ENCODE peak calls at places on chromosomes 16 and 17, in four cellular contexts. E, B, R and F are unnamed samples.

GRCh38 chr16:59046335-59046734 is 312.2 kb upstream of the GOT2 start:
- DNase-seq in E (no peak), B (no peak), R (no peak), F (no peak)

GRCh38 chr16:20064931-20065330 is 8.8 kb downstream of the GPR139 start:
- DNase-seq in E (no peak), B (no peak), R (no peak), F (no peak)

GRCh38 chr17:21674242-21674731 is 18.0 kb upstream of the KCNJ18 start:
- DNase-seq in E (no peak), B (no peak), R (no peak), F (no peak)

GRCh38 chr17:40532520-40533253 is 31.3 kb upstream of the TNS4 start:
- DNase-seq in E (no peak), B (no peak), R (no peak), F (no peak)

GRCh38 chr17:81991684-81992513 is 14.5 kb downstream of the ASPSCR1 start:
- DNase-seq in E (peak), B (no peak), R (peak), F (peak)

GRCh38 chr16:80974649-80975376 is 31.9 kb downstream of the CMC2 start:
- DNase-seq in E (no peak), B (no peak), R (peak), F (no peak)

GRCh38 chr17:27990100-27990499 is 52.4 kb upstream of the NLK start:
- DNase-seq in E (no peak), B (no peak), R (no peak), F (peak)

GRCh38 chr17:41065829-41066624 is at the start of gene KRTAP2-4:
- DNase-seq in E (peak), B (no peak), R (no peak), F (no peak)

GRCh38 chr16:51048544-51048943 is 102.5 kb downstream of the SALL1 start:
- DNase-seq in E (no peak), B (no peak), R (no peak), F (no peak)

GRCh38 chr17:10681866-10682446 is 15.4 kb downstream of the SCO1 start:
- DNase-seq in E (peak), B (no peak), R (no peak), F (no peak)

GRCh38 chr17:66676421-66676820 is 158.5 kb upstream of the CACNG5 start:
- DNase-seq in E (peak), B (no peak), R (no peak), F (peak)

GRCh38 chr17:68461589-68461988 is 4.3 kb upstream of the WIPI1 start:
- DNase-seq in E (no peak), B (no peak), R (no peak), F (peak)

GRCh38 chr16:86568677-86569623 is 2.3 kb downstream of the FOXC2 start:
- DNase-seq in E (no peak), B (no peak), R (no peak), F (no peak)

GRCh38 chr17:45391291-45391690 is 41.4 kb downstream of the ARHGAP27 start:
- DNase-seq in E (no peak), B (no peak), R (no peak), F (no peak)

GRCh38 chr17:77316191-77316641 is 175.4 kb downstream of the SEC14L1 start:
- DNase-seq in E (peak), B (no peak), R (peak), F (peak)

GRCh38 chr17:5707482-5707881 is 123.2 kb upstream of the NLRP1 start:
- DNase-seq in E (no peak), B (no peak), R (no peak), F (no peak)

GRCh38 chr17:44971776-44972483 is 3.8 kb upstream of the C1QL1 start:
- DNase-seq in E (no peak), B (no peak), R (no peak), F (no peak)

GRCh38 chr17:14107889-14108288 is 38.6 kb downstream of the COX10 start:
- DNase-seq in E (no peak), B (no peak), R (no peak), F (no peak)

GRCh38 chr17:12867726-12868125 is 78.4 kb downstream of the ARHGAP44 start:
- DNase-seq in E (no peak), B (no peak), R (no peak), F (no peak)

GRCh38 chr17:74798239-74798707 is 22.1 kb upstream of the NAT9 start:
- DNase-seq in E (no peak), B (no peak), R (no peak), F (no peak)

GRCh38 chr17:40956401-40957254 is 10.1 kb downstream of the KRT39 start:
- DNase-seq in E (peak), B (no peak), R (no peak), F (no peak)

GRCh38 chr17:55451758-55452468 is 30.3 kb upstream of the MMD start:
- DNase-seq in E (no peak), B (no peak), R (no peak), F (no peak)

GRCh38 chr17:82599674-82600661 is 48.3 kb downstream of the WDR45B start:
- DNase-seq in E (no peak), B (no peak), R (no peak), F (no peak)

GRCh38 chr17:45101883-45102811 is 30.2 kb downstream of the PLCD3 start:
- DNase-seq in E (peak), B (no peak), R (no peak), F (no peak)

GRCh38 chr17:60354223-60354622 is 37.7 kb downstream of the USP32 start:
- DNase-seq in E (no peak), B (no peak), R (no peak), F (no peak)

GRCh38 chr16:89315791-89316581 is 98.5 kb downstream of the ZNF778 start:
- DNase-seq in E (no peak), B (peak), R (no peak), F (peak)

GRCh38 chr16:30166202-30166902 is 17.1 kb upstream of the CORO1A start:
- DNase-seq in E (peak), B (peak), R (no peak), F (no peak)

GRCh38 chr16:65121870-65122723 is at the start of gene CDH11:
- DNase-seq in E (no peak), B (no peak), R (peak), F (peak)

GRCh38 chr17:70629902-70630301 is 460.6 kb downstream of the KCNJ2 start:
- DNase-seq in E (no peak), B (no peak), R (no peak), F (no peak)

GRCh38 chr16:56302506-56302905 is 111.2 kb downstream of the GNAO1 start:
- DNase-seq in E (no peak), B (no peak), R (no peak), F (no peak)

GRCh38 chr16:56300901-56301351 is 109.6 kb downstream of the GNAO1 start:
- DNase-seq in E (no peak), B (no peak), R (peak), F (no peak)

GRCh38 chr16:56298948-56299602 is 107.8 kb downstream of the GNAO1 start:
- DNase-seq in E (no peak), B (no peak), R (peak), F (no peak)

GRCh38 chr16:56303066-56303705 is 111.9 kb downstream of the GNAO1 start:
- DNase-seq in E (no peak), B (no peak), R (no peak), F (no peak)

DNA sequence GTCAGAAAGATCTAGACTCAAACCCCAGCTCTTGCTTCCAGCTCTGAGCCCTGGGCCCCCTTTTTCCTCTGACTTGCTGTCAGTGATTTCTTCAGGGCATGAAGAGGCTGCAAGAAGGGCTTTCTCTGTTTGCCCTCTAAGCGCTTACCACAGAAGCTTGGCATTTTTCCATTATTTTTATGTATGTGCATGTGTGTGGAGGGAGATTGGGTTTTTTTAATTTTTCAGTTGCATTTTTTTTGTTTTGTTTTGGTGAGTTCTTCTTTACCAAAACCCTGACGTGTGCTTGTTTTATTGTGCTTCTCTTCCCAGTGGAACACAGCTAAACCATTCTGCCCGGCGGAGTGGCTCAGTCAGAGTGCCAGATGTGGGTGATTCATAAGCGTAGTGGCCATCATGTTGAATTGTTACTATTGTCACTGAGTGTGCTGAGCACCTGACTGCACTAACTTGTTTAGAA is 110.1 kb downstream of the GNAO1 start:
- DNase-seq in E (no peak), B (no peak), R (no peak), F (no peak)
- H3K27ac ChIP-seq in E (no peak), B (no peak), R (no peak), F (no peak)

DNA sequence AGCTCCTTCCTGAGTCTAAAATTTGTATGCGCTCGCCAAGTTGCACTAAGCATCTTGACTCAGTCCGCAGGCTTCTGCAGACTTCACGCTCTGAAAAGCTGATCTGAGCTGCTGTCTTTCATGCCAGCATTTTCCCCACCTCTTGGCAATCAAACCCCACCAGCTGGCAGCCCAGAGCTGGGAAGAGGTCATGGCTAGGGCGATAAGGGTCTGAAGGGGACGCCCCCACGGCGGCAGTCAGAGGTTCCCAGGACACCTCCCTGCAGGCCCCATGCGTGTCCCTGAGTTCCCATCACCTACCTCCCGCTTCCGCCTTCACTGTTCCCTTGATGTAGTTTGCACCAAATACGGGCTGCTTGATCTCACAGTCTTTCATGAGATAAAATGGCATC is 5.1 kb upstream of the UNC13D start:
- DNase-seq in E (no peak), B (no peak), R (no peak), F (no peak)
- H3K27ac ChIP-seq in E (no peak), B (no peak), R (no peak), F (peak)

GRCh38 chr16:1542166-1542500 is 8.7 kb downstream of the TMEM204 start:
- DNase-seq in E (no peak), B (no peak), R (no peak), F (no peak)

GRCh38 chr16:1545044-1545736 is 11.7 kb downstream of the TMEM204 start:
- DNase-seq in E (no peak), B (no peak), R (no peak), F (no peak)

GRCh38 chr16:1541293-1542165 is 8.1 kb downstream of the TMEM204 start:
- DNase-seq in E (no peak), B (no peak), R (no peak), F (no peak)

GRCh38 chr16:1542533-1542932 is 9.1 kb downstream of the TMEM204 start:
- DNase-seq in E (no peak), B (no peak), R (no peak), F (no peak)

DNA sequence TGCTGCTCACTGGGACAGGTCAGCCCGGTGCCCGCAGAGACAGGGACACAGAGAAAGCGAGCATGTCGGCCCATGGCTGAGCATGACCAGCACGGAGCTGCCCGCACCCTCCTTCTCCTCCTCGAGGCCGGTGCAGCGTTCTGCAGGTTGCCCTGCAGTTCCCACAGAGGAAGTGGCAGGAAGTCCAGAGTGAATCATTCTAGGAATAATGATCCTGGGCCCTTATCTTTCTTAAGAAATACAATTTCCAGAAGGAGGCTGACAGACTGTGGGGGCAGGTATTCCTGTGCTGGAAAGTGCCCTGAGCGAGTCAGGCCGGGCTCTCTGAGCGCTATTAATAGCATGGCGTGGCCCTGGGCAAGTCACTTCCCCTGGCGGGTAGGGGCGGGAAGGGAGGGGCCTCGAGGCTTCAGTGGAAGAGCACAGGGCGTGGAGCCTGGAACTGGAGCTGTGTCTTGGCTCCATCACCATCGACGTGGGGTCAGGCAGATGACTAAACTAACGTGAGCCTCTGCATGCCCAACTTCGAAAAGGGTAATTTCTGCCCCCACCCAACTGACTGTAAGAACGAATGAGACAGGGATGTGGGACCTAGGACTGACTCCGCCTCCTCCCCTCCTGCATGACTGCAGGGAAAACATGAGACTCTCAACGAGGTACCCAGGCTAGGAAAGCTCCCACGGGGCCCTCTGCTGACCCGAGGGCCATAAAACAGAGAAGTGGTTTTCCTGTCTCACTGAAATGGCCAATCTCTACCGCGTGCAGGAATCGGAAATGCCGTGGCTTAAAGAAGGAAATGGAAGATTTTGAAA is 9.8 kb downstream of the TMEM204 start:
- DNase-seq in E (peak), B (no peak), R (peak), F (peak)
- H3K27ac ChIP-seq in E (peak), B (no peak), R (no peak), F (peak)

DNA sequence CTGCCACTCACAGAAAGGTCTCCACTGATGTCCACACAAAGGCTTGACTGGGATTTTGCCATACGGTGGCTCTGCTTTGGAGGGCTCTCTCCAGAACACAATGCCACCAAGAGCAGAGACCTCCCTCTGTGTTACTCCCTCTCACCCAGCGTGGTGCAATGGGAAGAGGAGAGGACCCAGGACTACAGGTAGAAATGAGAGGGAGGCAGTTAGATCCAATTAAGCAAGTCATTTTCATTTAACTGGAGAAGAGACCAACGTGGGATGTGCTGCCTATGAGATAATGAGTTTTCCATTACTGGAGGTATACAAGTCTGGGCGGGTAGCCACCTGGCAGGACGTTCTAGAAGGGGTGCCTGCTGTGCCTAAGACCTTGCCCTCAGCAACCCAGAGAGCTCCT is 34.2 kb downstream of the TOM1L2 start:
- DNase-seq in E (no peak), B (no peak), R (no peak), F (no peak)
- H3K27ac ChIP-seq in E (no peak), B (no peak), R (no peak), F (peak)

GRCh38 chr16:11080999-11081630 is 136.8 kb downstream of the CLEC16A start:
- DNase-seq in E (no peak), B (no peak), R (no peak), F (no peak)

GRCh38 chr16:11082108-11082859 is 137.9 kb downstream of the CLEC16A start:
- DNase-seq in E (no peak), B (no peak), R (no peak), F (no peak)

GRCh38 chr16:11079657-11080187 is 135.4 kb downstream of the CLEC16A start:
- DNase-seq in E (peak), B (no peak), R (no peak), F (no peak)

GRCh38 chr16:11078812-11079459 is 134.6 kb downstream of the CLEC16A start:
- DNase-seq in E (no peak), B (no peak), R (no peak), F (peak)

DNA sequence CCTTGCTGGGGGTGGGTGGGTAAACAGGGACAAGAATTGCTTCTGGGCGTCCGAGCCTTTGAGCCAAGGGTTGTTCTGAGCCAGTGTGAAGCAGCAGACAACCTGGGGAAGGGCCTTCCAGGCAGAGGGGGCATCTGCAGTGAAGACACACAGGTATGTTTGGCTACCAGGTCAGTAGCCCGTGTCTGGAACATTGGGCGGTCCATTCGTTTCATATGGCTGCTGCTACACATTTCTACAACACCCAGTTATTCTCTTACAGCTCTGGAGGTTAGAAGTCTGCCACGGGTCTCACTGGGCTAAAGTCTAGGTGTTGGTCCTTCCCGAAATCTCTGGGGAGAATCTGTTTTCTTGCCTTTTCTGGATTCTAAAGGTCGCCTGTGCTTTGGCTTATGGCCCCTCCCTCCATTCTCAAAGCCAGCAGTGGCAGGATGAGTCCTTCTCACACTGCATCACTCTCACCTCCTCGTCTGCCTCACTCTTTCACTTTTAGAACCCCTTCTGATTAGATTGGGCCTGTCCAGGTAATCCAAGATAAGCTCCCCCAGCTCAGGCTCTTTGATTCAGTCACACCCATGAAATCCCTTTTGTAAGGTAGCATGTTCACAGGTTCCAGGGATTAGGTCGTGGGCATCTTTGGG is 136.1 kb downstream of the CLEC16A start:
- DNase-seq in E (no peak), B (no peak), R (no peak), F (no peak)
- H3K27ac ChIP-seq in E (peak), B (no peak), R (no peak), F (peak)

GRCh38 chr16:13561276-13561675 is 358.7 kb upstream of the ERCC4 start:
- DNase-seq in E (no peak), B (no peak), R (no peak), F (no peak)

GRCh38 chr16:13559624-13560023 is 360.3 kb upstream of the ERCC4 start:
- DNase-seq in E (no peak), B (no peak), R (no peak), F (no peak)

GRCh38 chr16:13557476-13557875 is 362.5 kb upstream of the ERCC4 start:
- DNase-seq in E (no peak), B (no peak), R (no peak), F (no peak)

GRCh38 chr16:13558752-13559151 is 361.2 kb upstream of the ERCC4 start:
- DNase-seq in E (no peak), B (no peak), R (no peak), F (no peak)

DNA sequence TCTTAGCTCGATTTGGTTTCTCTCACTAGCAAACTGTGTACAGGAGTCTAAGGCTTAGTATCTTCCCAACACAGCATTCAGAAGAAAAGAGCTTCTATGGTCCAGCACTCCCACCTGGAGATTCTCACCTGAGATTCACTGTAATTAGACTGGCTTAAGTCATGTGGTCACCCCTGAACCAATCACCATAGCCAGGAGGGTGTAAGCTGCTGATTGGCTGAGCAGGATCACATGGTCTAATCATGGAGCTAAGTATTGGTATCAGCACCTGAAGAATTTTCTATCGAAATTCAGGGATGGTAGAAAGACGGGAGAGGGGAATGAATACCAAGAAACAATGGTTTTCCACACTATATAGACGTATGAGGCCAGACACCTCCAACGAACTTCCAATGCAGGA is 359.8 kb upstream of the ERCC4 start:
- DNase-seq in E (no peak), B (no peak), R (no peak), F (no peak)
- H3K27ac ChIP-seq in E (no peak), B (no peak), R (no peak), F (no peak)